ENCODE peak calls at places on chromosomes 4 and X, in nine cellular contexts. T is NT2/D1, Y is NB4, J is upper lobe of right lung, C is MG63, L is AG09309, X is astrocyte of the spinal cord, O is ovary, G is tibial nerve. B is an unnamed sample.

GRCh38 chrX:12981880-12982279 is 7.0 kb downstream of the TMSB4X start:
- DNase-seq in Y (peak), J (no peak), T (no peak), C (no peak), G (no peak), O (no peak), X (no peak), L (no peak), B (no peak)

GRCh38 chr4:168139336-168139735 is 47.0 kb downstream of the ANXA10 start:
- DNase-seq in Y (no peak), J (no peak), L (no peak), C (peak), G (no peak), X (peak), O (no peak), T (no peak), B (peak)

GRCh38 chr4:54384563-54384962 is 155.5 kb downstream of the PDGFRA start:
- DNase-seq in J (no peak), T (no peak), O (peak), X (peak), L (peak), G (no peak), Y (peak), C (peak), B (no peak)

GRCh38 chr4:131459430-131460101 is 1689.5 kb upstream of the PCDH10 start:
- DNase-seq in T (no peak), Y (no peak), X (no peak), O (no peak), J (no peak), L (no peak), C (no peak), G (no peak), B (no peak)

GRCh38 chrX:19807414-19807813 is 80.0 kb downstream of the SH3KBP1 start:
- DNase-seq in L (no peak), G (no peak), T (no peak), Y (no peak), O (no peak), C (no peak), J (no peak), X (no peak), B (no peak)

GRCh38 chr4:69984030-69984443 is 11.7 kb upstream of the STATH start:
- DNase-seq in Y (peak), T (no peak), J (no peak), C (peak), X (peak), O (no peak), G (no peak), L (no peak), B (no peak)

GRCh38 chr4:84366111-84366510 is 133.0 kb downstream of the NKX6-1 start:
- DNase-seq in L (no peak), J (no peak), X (no peak), C (peak), T (no peak), Y (peak), O (no peak), G (no peak), B (no peak)

GRCh38 chr4:150619032-150619431 is 37.1 kb downstream of the MAB21L2 start:
- DNase-seq in Y (no peak), T (no peak), X (no peak), C (no peak), J (no peak), G (no peak), O (no peak), L (no peak), B (no peak)

GRCh38 chr4:83561381-83561780 is 25.5 kb downstream of the GPAT3 start:
- DNase-seq in C (peak), J (no peak), G (no peak), Y (peak), X (peak), L (peak), O (no peak), T (no peak), B (no peak)

GRCh38 chrX:10103023-10103422 is 53.8 kb upstream of the CLCN4 start:
- DNase-seq in L (peak), X (peak), C (no peak), G (no peak), J (no peak), T (no peak), Y (no peak), O (no peak), B (no peak)

GRCh38 chr4:25439913-25440477 is 62.9 kb downstream of the ANAPC4 start:
- DNase-seq in T (peak), L (peak), Y (peak), C (peak), X (peak), G (peak), J (no peak), O (no peak), B (peak)

GRCh38 chrX:123140904-123141303 is 43.2 kb upstream of the GRIA3 start:
- DNase-seq in Y (no peak), J (no peak), T (no peak), X (no peak), G (no peak), C (no peak), O (no peak), L (no peak), B (no peak)

GRCh38 chr4:26020896-26021295 is 106.9 kb downstream of the SMIM20 start:
- DNase-seq in G (no peak), T (no peak), O (no peak), X (peak), L (no peak), J (no peak), C (peak), Y (no peak), B (no peak)

GRCh38 chr4:155025762-155026457 is 182.5 kb upstream of the NPY2R start:
- DNase-seq in J (no peak), X (peak), O (no peak), L (no peak), Y (peak), G (no peak), T (peak), C (no peak), B (no peak)

GRCh38 chrX:7093305-7093704 is 54.2 kb upstream of the STS start:
- DNase-seq in G (no peak), L (no peak), Y (no peak), T (no peak), C (no peak), X (no peak), J (no peak), O (no peak), B (no peak)

GRCh38 chr4:53706422-53707032 is 115.2 kb upstream of the LNX1 start:
- DNase-seq in Y (peak), O (no peak), J (no peak), T (peak), L (peak), G (no peak), X (peak), C (no peak), B (peak)

GRCh38 chrX:8815460-8816065 is 14.4 kb upstream of the FAM9A start:
- DNase-seq in G (no peak), C (no peak), L (no peak), O (no peak), J (no peak), Y (peak), X (peak), T (peak), B (peak)

GRCh38 chr4:78145622-78146021 is 88.5 kb downstream of the FRAS1 start:
- DNase-seq in O (no peak), J (no peak), X (peak), T (no peak), C (no peak), L (no peak), G (no peak), Y (no peak), B (no peak)

GRCh38 chr4:129515356-129515755 is 419.4 kb downstream of the C4orf33 start:
- DNase-seq in O (no peak), C (no peak), L (no peak), Y (no peak), J (no peak), X (peak), G (no peak), T (no peak), B (no peak)

GRCh38 chr4:154658680-154659402 is 46.4 kb upstream of the FGG start:
- DNase-seq in Y (no peak), C (no peak), J (no peak), T (no peak), X (no peak), G (no peak), O (no peak), L (no peak), B (no peak)

GRCh38 chr4:85967872-85968271 is 392.0 kb downstream of the MAPK10 start:
- DNase-seq in Y (no peak), L (no peak), O (no peak), X (no peak), T (no peak), J (no peak), C (no peak), G (no peak), B (no peak)

GRCh38 chr4:72525938-72526337 is 43.1 kb downstream of the ADAMTS3 start:
- DNase-seq in J (peak), X (peak), L (peak), O (peak), Y (no peak), T (no peak), C (peak), G (peak), B (no peak)

GRCh38 chr4:55727746-55728145 is 91.6 kb upstream of the NMU start:
- DNase-seq in J (no peak), X (no peak), G (no peak), Y (no peak), L (no peak), O (no peak), C (no peak), T (no peak), B (no peak)

GRCh38 chr4:24229976-24230375 is 340.1 kb upstream of the PPARGC1A start:
- DNase-seq in T (no peak), L (peak), G (no peak), O (no peak), Y (no peak), J (no peak), X (no peak), C (peak), B (no peak)

GRCh38 chr4:78704981-78705757 is 71.0 kb upstream of the BMP2K start:
- DNase-seq in O (no peak), Y (no peak), C (peak), L (peak), G (no peak), X (peak), J (no peak), T (no peak), B (no peak)

GRCh38 chr4:104743141-104743748 is 248.6 kb upstream of the CXXC4 start:
- DNase-seq in X (no peak), G (no peak), C (no peak), L (no peak), Y (peak), O (no peak), J (no peak), T (no peak), B (no peak)

GRCh38 chrX:8783100-8784098 is 17.8 kb downstream of the FAM9A start:
- DNase-seq in Y (peak), C (no peak), T (peak), J (no peak), O (no peak), X (no peak), G (no peak), L (no peak), B (no peak)

GRCh38 chr4:10079256-10079655 is 37.3 kb downstream of the WDR1 start:
- DNase-seq in G (no peak), Y (no peak), X (no peak), J (peak), T (no peak), O (no peak), L (no peak), C (no peak), B (no peak)

GRCh38 chrX:69024287-69024686 is 141.0 kb downstream of the PJA1 start:
- DNase-seq in Y (no peak), L (no peak), J (no peak), T (no peak), X (no peak), C (no peak), O (no peak), G (no peak), B (no peak)

GRCh38 chrX:11478036-11478435 is 184.8 kb downstream of the AMELX start:
- DNase-seq in T (no peak), Y (no peak), L (no peak), J (no peak), O (no peak), G (no peak), C (no peak), X (no peak), B (no peak)

GRCh38 chr4:151468715-151469696 is 60.0 kb downstream of the FHIP1A start:
- DNase-seq in O (no peak), C (no peak), G (no peak), T (no peak), Y (no peak), L (no peak), J (no peak), X (peak), B (no peak)

GRCh38 chrX:71420686-71421085 is 54.5 kb downstream of the TAF1 start:
- DNase-seq in C (no peak), X (no peak), L (no peak), G (no peak), O (no peak), J (no peak), T (no peak), Y (no peak), B (no peak)

GRCh38 chr4:185127021-185127925 is 15.8 kb upstream of the SLC25A4 start:
- DNase-seq in X (no peak), O (peak), G (no peak), J (peak), T (no peak), Y (no peak), C (no peak), L (no peak), B (no peak)

GRCh38 chr4:150078996-150079581 is 844 bp downstream of the DCLK2 start:
- DNase-seq in L (no peak), G (peak), X (peak), O (peak), C (peak), J (peak), T (no peak), Y (no peak), B (no peak)

GRCh38 chrX:123481908-123482873 is 250.7 kb downstream of the THOC2 start:
- DNase-seq in C (no peak), O (no peak), J (no peak), L (peak), Y (no peak), G (no peak), X (peak), T (no peak), B (no peak)

GRCh38 chr4:106063009-106063408 is 167.7 kb downstream of the NPNT start:
- DNase-seq in Y (no peak), J (no peak), L (no peak), C (no peak), O (no peak), T (no peak), G (no peak), X (peak), B (no peak)

DNA sequence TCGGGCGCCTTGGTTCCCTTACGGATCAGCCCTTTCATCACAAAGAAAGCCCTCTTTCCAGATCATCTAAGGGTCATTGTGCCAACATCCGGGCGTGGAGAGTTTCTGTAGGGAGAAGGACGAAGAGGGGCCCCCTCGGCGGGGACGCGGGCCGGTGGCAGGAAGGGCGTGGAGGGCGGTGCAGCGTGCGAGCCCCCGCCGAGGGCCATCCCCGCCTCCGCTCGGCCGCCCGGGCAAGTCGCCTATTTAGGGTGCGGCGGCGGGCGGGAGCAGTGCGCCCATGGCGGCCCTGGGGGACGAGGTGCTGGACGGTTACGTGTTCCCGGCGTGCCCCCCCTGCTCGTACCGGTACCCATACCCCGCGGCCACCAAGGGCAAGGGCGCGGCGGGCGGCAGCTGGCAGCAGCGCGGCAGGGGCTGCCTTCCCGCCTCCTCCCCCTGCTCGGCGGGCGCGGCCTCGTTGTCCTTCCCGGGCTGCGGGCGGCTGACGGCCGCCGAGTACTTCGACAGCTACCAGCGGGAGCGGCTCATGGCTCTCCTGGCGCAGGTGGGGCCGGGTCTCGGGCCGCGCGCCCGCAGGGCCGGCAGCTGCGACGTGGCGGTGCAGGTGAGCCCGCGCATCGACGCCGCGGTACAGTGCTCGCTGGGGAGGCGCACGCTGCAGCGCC is at the start of gene ZAR1:
- DNase-seq in C (peak), J (peak), L (no peak), O (peak), T (no peak), X (no peak), G (no peak), Y (no peak), B (no peak)
- H3K4me3 ChIP-seq in C (peak), J (peak), L (peak), O (no peak), T (no peak), X (no peak), G (peak), Y (no peak), B (no peak)

DNA sequence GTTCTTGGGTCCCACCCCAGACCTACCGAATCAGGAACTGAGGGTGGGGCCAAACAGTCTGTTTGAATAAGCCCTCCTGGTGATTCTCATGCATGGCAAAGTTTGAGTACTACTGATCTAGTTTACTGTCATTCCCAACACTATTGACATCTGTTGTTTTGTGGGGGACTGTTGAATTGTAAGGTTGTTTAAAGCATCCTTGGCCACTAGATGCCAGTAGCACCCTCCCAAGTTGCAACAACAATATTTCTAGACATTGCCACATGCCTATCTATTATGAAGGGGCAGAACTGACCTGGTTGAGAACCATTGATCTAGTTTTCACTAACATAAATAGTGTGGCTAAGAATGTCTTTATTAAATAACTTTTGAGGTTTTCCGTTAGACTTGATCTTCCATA is 15.1 kb downstream of the TAF9B start:
- DNase-seq in Y (peak), O (no peak), L (no peak), T (no peak), X (no peak), J (no peak), G (no peak), C (no peak), B (no peak)
- H3K4me3 ChIP-seq in Y (no peak), O (no peak), L (no peak), T (no peak), X (no peak), J (no peak), G (no peak), C (no peak), B (no peak)

GRCh38 chr4:15376594-15376993 is 51.2 kb upstream of the C1QTNF7 start:
- DNase-seq in Y (no peak), O (no peak), X (peak), C (no peak), T (no peak), G (no peak), J (no peak), L (no peak), B (no peak)

GRCh38 chr4:15376145-15376544 is 51.7 kb upstream of the C1QTNF7 start:
- DNase-seq in L (no peak), C (no peak), O (no peak), Y (no peak), X (no peak), G (no peak), J (no peak), T (no peak), B (no peak)

GRCh38 chr4:15373363-15373762 is 54.5 kb upstream of the C1QTNF7 start:
- DNase-seq in O (no peak), X (no peak), J (no peak), G (no peak), L (no peak), Y (no peak), C (no peak), T (no peak), B (no peak)

GRCh38 chr4:15375707-15376106 is 52.1 kb upstream of the C1QTNF7 start:
- DNase-seq in O (no peak), X (no peak), T (no peak), J (no peak), C (no peak), L (no peak), Y (no peak), G (no peak), B (no peak)

GRCh38 chr4:15374697-15375096 is 53.1 kb upstream of the C1QTNF7 start:
- DNase-seq in J (no peak), O (peak), L (no peak), Y (no peak), G (no peak), X (peak), T (no peak), C (no peak), B (no peak)
- H3K4me3 ChIP-seq in J (peak), O (peak), L (no peak), Y (no peak), G (peak), X (peak), T (no peak), C (no peak), B (no peak)

DNA sequence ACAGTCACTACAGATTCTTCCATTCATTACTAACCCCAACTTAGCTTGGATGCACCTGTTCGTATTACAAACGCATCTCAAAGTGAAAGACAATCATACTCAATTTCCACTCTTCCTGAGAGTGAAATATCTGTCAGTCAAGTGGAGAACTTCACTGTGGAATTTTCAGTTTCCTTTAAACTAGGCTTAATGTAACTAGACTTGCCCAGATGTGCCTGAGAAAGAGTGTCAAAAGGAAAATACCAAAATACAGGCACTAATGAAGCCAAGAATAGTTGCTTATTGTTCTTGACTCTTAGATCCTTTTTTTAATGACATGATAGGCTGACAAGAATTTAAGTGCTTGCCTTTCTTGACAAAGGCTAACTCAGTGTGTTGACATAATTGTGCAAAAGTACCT is 72.4 kb upstream of the NR3C2 start:
- DNase-seq in L (no peak), C (no peak), Y (no peak), T (no peak), J (no peak), X (no peak), G (no peak), O (no peak), B (no peak)
- H3K4me3 ChIP-seq in L (no peak), C (no peak), Y (no peak), T (no peak), J (no peak), X (no peak), G (no peak), O (no peak), B (no peak)

DNA sequence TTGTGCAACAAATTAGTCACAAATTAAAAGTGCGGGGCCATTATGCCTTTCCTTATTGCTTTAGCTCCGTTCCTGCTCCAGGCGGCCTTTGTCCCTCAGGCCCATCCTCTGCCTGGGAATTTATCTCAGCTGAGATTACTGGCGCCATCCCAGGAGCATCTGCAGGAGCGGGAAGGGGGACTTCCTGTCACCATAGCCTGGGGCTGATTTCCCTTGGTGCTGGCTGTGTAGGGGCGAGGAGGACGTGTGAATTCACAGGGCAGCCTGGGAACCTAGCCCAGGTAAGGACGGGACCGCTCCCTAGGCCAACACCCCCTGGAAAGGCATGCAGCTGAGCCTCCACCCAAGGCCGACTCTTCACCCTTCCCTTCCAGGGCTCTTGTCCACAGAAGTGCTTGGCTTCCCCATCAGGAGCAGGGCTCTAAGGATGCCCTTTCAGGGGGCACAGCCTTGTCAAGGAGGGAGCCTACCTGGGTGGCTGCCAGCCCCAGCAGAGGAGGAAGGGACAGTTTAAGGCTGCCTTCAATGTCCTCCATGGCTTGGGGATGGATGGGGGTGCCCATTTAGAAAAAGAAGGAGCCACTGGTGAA is 72.6 kb upstream of the NKX1-1 start:
- DNase-seq in O (no peak), Y (no peak), G (peak), C (no peak), L (no peak), J (peak), T (no peak), X (no peak), B (no peak)
- H3K4me3 ChIP-seq in O (no peak), Y (no peak), G (no peak), C (no peak), L (no peak), J (no peak), T (no peak), X (no peak), B (no peak)

B was measured in SJSA1.